ENCODE peak calls at places on chromosomes 16 and 17, in four cellular contexts. G is testis, A is GM12878, V is lower leg skin. D is an unnamed sample.

GRCh38 chr16:78665373-78665772 is 565.9 kb downstream of the WWOX start:
- DNase-seq in G (no peak), V (no peak), A (no peak), D (no peak)

GRCh38 chr17:49696233-49696761 is 11.5 kb downstream of the SLC35B1 start:
- DNase-seq in G (no peak), A (peak; percentile 72), V (no peak), D (no peak)

GRCh38 chr17:49252148-49252682 is 21.6 kb upstream of the PHOSPHO1 start:
- DNase-seq in V (no peak), G (no peak), A (no peak), D (peak; percentile 92)

GRCh38 chr16:76265434-76266045 is 11.7 kb upstream of the CNTNAP4 start:
- DNase-seq in G (peak; percentile 33), V (no peak), A (no peak), D (peak; percentile 20)

GRCh38 chr16:52384378-52384777 is 162.6 kb downstream of the TOX3 start:
- DNase-seq in A (no peak), G (no peak), V (no peak), D (no peak)

GRCh38 chr17:50127661-50128361 is 2.1 kb downstream of the SAMD14 start:
- DNase-seq in V (no peak), G (no peak), A (no peak), D (no peak)

GRCh38 chr16:27498916-27499658 is 50.6 kb downstream of the GTF3C1 start:
- DNase-seq in A (no peak), V (no peak), G (no peak), D (no peak)

GRCh38 chr17:27653572-27653971 is 22.6 kb downstream of the LGALS9 start:
- DNase-seq in A (no peak), G (no peak), V (no peak), D (no peak)

GRCh38 chr16:89582614-89583196 is 7.1 kb downstream of the CPNE7 start:
- DNase-seq in V (no peak), G (no peak), A (no peak), D (no peak)

GRCh38 chr17:81302861-81303326 is 7.8 kb upstream of the SLC38A10 start:
- DNase-seq in A (no peak), V (no peak), G (no peak), D (no peak)

GRCh38 chr16:83308414-83308813 is 499.4 kb upstream of the HSBP1 start:
- DNase-seq in V (no peak), A (no peak), G (no peak), D (no peak)

GRCh38 chr17:59680314-59680713 is 26.9 kb downstream of the PTRH2 start:
- DNase-seq in V (no peak), G (no peak), A (no peak), D (no peak)

GRCh38 chr16:57722651-57723050 is 12.9 kb upstream of the KATNB1 start:
- DNase-seq in A (no peak), V (no peak), G (no peak), D (no peak)

GRCh38 chr16:19884021-19884485 is 595 bp downstream of the GPRC5B start:
- DNase-seq in V (no peak), G (peak; percentile 37), A (no peak), D (no peak)

GRCh38 chr17:40648326-40648968 is 829 bp upstream of the SMARCE1 start:
- DNase-seq in V (no peak), G (peak; percentile 58), A (no peak), D (no peak)

GRCh38 chr17:60506312-60506711 is 19.7 kb downstream of the APPBP2 start:
- DNase-seq in G (no peak), A (no peak), V (no peak), D (no peak)

GRCh38 chr16:31427441-31428276 is 501 bp downstream of the COX6A2 start:
- DNase-seq in V (peak; percentile 25), G (peak; percentile 79), A (no peak), D (peak; percentile 74)

GRCh38 chr17:44529864-44530263 is 26.7 kb upstream of the GPATCH8 start:
- DNase-seq in G (no peak), V (no peak), A (no peak), D (no peak)

GRCh38 chr17:17595755-17596154 is 4.2 kb upstream of the PEMT start:
- DNase-seq in A (no peak), V (no peak), G (no peak), D (no peak)
- TF ChIP-seq POLR2A in A (no peak), V (no peak), G (no peak), D (no peak)

DNA sequence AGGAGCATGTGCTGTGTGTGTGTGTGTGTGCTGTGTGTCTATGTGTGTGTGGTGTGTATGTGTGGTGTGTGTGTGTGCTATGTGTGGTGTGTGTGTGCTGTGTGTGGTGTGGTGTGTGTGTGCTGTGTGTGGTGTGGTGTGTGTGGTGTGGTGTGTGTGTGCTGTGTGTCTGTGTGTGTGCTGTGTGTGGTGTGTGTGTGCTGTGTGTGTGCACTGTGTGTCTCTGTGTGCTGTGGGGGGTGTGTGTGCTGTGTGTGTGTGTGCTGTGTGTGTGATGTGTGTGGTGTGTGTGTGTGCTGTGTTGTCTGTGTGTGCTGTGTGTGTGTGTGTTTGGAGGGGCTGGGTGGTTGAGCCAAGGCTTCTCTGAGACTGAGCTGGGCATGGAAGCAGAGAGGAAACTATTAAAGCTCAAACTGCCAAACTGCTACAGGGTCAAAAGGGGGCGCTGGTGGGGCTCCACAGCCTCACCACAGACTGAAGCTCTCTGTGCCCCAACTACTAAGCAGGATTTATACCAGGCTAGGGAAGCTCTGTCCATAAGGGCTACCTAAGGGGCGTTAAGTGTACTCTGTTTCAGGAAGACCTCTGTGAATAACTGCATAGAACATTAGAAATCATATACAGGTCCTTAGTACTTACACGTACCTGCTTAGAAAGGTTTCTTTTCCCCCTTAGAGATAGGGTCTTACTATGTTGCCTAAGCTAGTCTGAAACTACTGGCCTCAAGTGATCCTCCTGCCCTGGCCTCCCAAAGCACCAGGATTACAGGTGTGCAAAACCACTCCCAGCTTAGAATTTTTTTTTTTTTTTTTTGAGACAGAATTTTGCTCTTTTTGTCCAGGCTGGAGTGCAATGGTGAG is 27.8 kb upstream of the GHDC start:
- DNase-seq in A (no peak), G (peak; percentile 53), V (no peak), D (peak; percentile 80)
- TF ChIP-seq POLR2A in A (no peak), G (no peak), V (no peak), D (no peak)

DNA sequence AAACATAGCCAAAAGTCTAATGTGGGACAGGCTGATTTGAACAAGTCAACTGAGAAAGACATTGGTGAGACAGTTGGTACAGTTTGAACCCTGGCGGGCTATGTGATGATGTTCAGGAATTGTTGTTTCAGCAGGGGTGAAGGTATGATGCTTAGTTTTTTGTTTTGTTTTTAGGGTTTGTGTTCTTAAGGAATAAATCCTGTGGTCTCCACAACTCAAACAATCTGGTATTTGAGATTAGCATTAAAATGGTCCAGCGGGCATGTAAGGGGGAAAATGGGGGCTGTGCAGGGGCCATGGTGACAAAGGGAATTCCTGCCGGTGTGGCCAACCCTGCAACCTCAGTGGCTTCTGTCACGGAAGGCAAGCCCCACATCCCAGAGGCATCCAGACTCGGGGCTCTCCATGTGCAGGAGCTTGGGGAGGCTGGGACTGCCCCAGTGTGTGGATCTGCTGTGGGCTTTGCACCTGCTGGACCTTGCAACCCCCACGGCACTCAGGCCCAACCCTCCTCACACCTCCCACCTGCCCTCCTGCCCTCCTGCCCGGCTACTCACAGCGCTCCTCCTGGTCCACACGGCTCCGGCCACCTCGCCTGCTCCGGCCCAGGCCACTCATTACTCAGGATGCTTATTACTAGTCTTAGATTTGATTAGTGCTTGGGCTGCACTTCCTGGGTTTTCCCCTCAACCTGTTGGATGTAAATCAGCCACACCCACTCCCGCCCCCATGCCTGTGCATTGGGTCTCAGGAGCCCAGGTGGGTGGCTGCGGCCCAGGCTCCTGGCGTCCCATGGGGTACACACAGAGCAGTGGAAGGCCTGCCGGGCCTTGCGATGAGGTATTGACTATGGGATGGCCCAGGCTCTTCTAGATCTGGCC is at the start of gene TNFRSF13B:
- DNase-seq in G (no peak), A (no peak), V (no peak), D (no peak)
- TF ChIP-seq POLR2A in G (no peak), A (peak; percentile 82), V (no peak), D (no peak)

GRCh38 chr16:11417487-11417886 is 72.2 kb downstream of the RMI2 start:
- DNase-seq in V (no peak), A (no peak), G (no peak), D (no peak)
- TF ChIP-seq POLR2A in V (no peak), A (no peak), G (no peak), D (no peak)

GRCh38 chr17:4772235-4772613 is 538 bp downstream of the TM4SF5 start:
- DNase-seq in G (no peak), A (no peak), V (no peak), D (no peak)
- TF ChIP-seq POLR2A in G (no peak), A (no peak), V (no peak), D (no peak)

GRCh38 chr17:58416937-58417299 is 416 bp downstream of the RNF43 start:
- DNase-seq in G (no peak), V (no peak), A (no peak), D (no peak)

GRCh38 chr17:58414596-58414997 is 2.7 kb downstream of the RNF43 start:
- DNase-seq in V (no peak), G (peak; percentile 32), A (no peak), D (no peak)

GRCh38 chr17:58416396-58416795 is 938 bp downstream of the RNF43 start:
- DNase-seq in V (no peak), G (no peak), A (no peak), D (no peak)

GRCh38 chr17:58415371-58416055 is 1.8 kb downstream of the RNF43 start:
- DNase-seq in G (peak; percentile 71), A (no peak), V (no peak), D (no peak)

GRCh38 chr17:58417300-58418092 is at the start of gene RNF43:
- DNase-seq in V (peak; percentile 93), A (peak; percentile 98), G (peak; percentile 98), D (peak; percentile 92)
- TF ChIP-seq POLR2A in V (no peak), A (no peak), G (no peak), D (no peak)

GRCh38 chr17:74873874-74874614 is 1.2 kb upstream of the FDXR start:
- DNase-seq in G (no peak), A (no peak), V (no peak), D (peak; percentile 72)

GRCh38 chr17:74873036-74873873 is 461 bp upstream of the FDXR start:
- DNase-seq in A (peak; percentile 99), V (peak; percentile 100), G (peak; percentile 100), D (peak; percentile 100)

GRCh38 chr17:74871329-74872076 is 1.3 kb downstream of the FDXR start:
- DNase-seq in G (peak; percentile 77), A (no peak), V (no peak), D (no peak)

GRCh38 chr17:74870512-74870911 is 2.3 kb downstream of the FDXR start:
- DNase-seq in G (peak; percentile 94), A (no peak), V (no peak), D (no peak)

DNA sequence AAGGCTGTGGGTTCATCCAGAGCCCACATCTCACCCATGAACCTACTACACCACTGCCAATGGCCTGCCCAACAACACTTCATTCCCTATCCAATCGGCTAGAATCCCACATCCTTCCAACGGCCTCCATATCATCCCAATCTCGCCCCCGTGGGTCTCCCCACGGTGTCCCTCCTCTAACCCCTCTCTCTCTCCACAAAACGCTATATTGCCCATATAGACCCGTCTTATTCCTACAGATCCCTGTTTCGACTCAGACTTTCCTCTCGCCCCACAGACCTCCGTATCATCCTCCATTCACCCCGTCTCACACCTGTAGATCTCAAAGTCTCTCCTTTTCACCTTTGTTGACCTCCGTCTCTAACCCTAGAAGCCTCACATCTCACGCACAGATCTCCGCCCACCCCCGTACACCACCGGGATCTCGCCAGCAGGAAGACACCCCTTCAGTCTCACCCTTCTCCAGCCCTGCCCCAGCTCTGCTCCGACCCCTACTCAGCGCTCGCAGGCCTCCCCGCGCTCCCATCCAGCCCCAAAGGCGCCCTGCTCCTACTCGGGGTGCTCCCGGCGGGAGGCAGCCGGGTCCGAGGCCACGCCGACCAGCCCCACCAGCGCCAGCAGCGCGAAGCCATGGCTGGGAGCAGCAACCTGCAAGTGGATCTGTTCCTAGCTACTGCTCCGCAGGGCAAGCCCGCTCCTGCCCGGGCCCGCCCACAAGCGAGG is at the start of gene FDXR:
- DNase-seq in V (no peak), A (no peak), G (no peak), D (no peak)
- TF ChIP-seq POLR2A in V (no peak), A (peak; percentile 84), G (no peak), D (no peak)

D was measured in erythroblast.